ENCODE peak calls at places on chromosomes 7 and 10, in nine cellular contexts. One of them, this sample, is unnamed.

GRCh38 chr10:110632591-110633215 is 11.4 kb upstream of the RBM20 start:
- DNase-seq in GDM1: no peak
- DNase-seq in MM.1S: no peak
- DNase-seq in tibial artery: no peak
- DNase-seq in C1 segment of cervical spinal cord: no peak
- DNase-seq in midbrain: no peak
- DNase-seq in T-helper 17 cell: no peak
- DNase-seq in activated B cell treated with CpG ODN at 0.5 μM for 24 hours: no peak
- DNase-seq in astrocyte of the spinal cord: no peak
- DNase-seq in this sample: no peak

GRCh38 chr7:75962607-75963382 is 31.6 kb downstream of the TMEM120A start:
- DNase-seq in midbrain: no peak
- DNase-seq in activated B cell treated with CpG ODN at 0.5 μM for 24 hours: no peak
- DNase-seq in MM.1S: no peak
- DNase-seq in tibial artery: peak
- DNase-seq in T-helper 17 cell: no peak
- DNase-seq in astrocyte of the spinal cord: peak
- DNase-seq in GDM1: no peak
- DNase-seq in C1 segment of cervical spinal cord: no peak
- DNase-seq in this sample: no peak

GRCh38 chr7:106182904-106183303 is 70.8 kb upstream of the SYPL1 start:
- DNase-seq in C1 segment of cervical spinal cord: no peak
- DNase-seq in activated B cell treated with CpG ODN at 0.5 μM for 24 hours: no peak
- DNase-seq in GDM1: no peak
- DNase-seq in tibial artery: no peak
- DNase-seq in MM.1S: no peak
- DNase-seq in midbrain: no peak
- DNase-seq in T-helper 17 cell: no peak
- DNase-seq in astrocyte of the spinal cord: no peak
- DNase-seq in this sample: no peak

GRCh38 chr7:41702635-41703371 is at the start of gene INHBA:
- DNase-seq in C1 segment of cervical spinal cord: no peak
- DNase-seq in T-helper 17 cell: no peak
- DNase-seq in midbrain: no peak
- DNase-seq in GDM1: no peak
- DNase-seq in activated B cell treated with CpG ODN at 0.5 μM for 24 hours: no peak
- DNase-seq in MM.1S: no peak
- DNase-seq in tibial artery: no peak
- DNase-seq in astrocyte of the spinal cord: peak
- DNase-seq in this sample: no peak

GRCh38 chr10:51815723-51816122 is 116.3 kb upstream of the CSTF2T start:
- DNase-seq in T-helper 17 cell: no peak
- DNase-seq in activated B cell treated with CpG ODN at 0.5 μM for 24 hours: no peak
- DNase-seq in tibial artery: no peak
- DNase-seq in C1 segment of cervical spinal cord: no peak
- DNase-seq in GDM1: no peak
- DNase-seq in midbrain: peak
- DNase-seq in MM.1S: no peak
- DNase-seq in astrocyte of the spinal cord: no peak
- DNase-seq in this sample: no peak

GRCh38 chr10:131979821-131980270 is 1.9 kb downstream of the BNIP3 start:
- DNase-seq in tibial artery: peak
- DNase-seq in MM.1S: no peak
- DNase-seq in C1 segment of cervical spinal cord: no peak
- DNase-seq in midbrain: no peak
- DNase-seq in astrocyte of the spinal cord: peak
- DNase-seq in activated B cell treated with CpG ODN at 0.5 μM for 24 hours: no peak
- DNase-seq in GDM1: no peak
- DNase-seq in T-helper 17 cell: no peak
- DNase-seq in this sample: no peak

GRCh38 chr10:35635576-35635975 is 6.5 kb downstream of the FZD8 start:
- DNase-seq in astrocyte of the spinal cord: peak
- DNase-seq in MM.1S: peak
- DNase-seq in midbrain: peak
- DNase-seq in tibial artery: no peak
- DNase-seq in T-helper 17 cell: no peak
- DNase-seq in activated B cell treated with CpG ODN at 0.5 μM for 24 hours: no peak
- DNase-seq in C1 segment of cervical spinal cord: no peak
- DNase-seq in GDM1: peak
- DNase-seq in this sample: peak

GRCh38 chr10:127694580-127695193 is 42.3 kb upstream of the FOXI2 start:
- DNase-seq in midbrain: no peak
- DNase-seq in astrocyte of the spinal cord: no peak
- DNase-seq in MM.1S: peak
- DNase-seq in C1 segment of cervical spinal cord: no peak
- DNase-seq in tibial artery: no peak
- DNase-seq in GDM1: peak
- DNase-seq in activated B cell treated with CpG ODN at 0.5 μM for 24 hours: no peak
- DNase-seq in T-helper 17 cell: no peak
- DNase-seq in this sample: peak

GRCh38 chr7:118179191-118179590 is 4.8 kb upstream of the LSM8 start:
- DNase-seq in GDM1: no peak
- DNase-seq in astrocyte of the spinal cord: no peak
- DNase-seq in tibial artery: no peak
- DNase-seq in MM.1S: no peak
- DNase-seq in activated B cell treated with CpG ODN at 0.5 μM for 24 hours: no peak
- DNase-seq in C1 segment of cervical spinal cord: no peak
- DNase-seq in T-helper 17 cell: no peak
- DNase-seq in midbrain: no peak
- DNase-seq in this sample: no peak

GRCh38 chr10:26217396-26218105 is 977 bp downstream of the GAD2 start:
- DNase-seq in T-helper 17 cell: no peak
- DNase-seq in GDM1: no peak
- DNase-seq in MM.1S: no peak
- DNase-seq in activated B cell treated with CpG ODN at 0.5 μM for 24 hours: no peak
- DNase-seq in midbrain: no peak
- DNase-seq in astrocyte of the spinal cord: no peak
- DNase-seq in C1 segment of cervical spinal cord: no peak
- DNase-seq in tibial artery: no peak
- DNase-seq in this sample: no peak

GRCh38 chr10:131532745-131533341 is 221.3 kb upstream of the TCERG1L start:
- DNase-seq in tibial artery: no peak
- DNase-seq in astrocyte of the spinal cord: no peak
- DNase-seq in C1 segment of cervical spinal cord: no peak
- DNase-seq in GDM1: no peak
- DNase-seq in T-helper 17 cell: no peak
- DNase-seq in midbrain: no peak
- DNase-seq in MM.1S: no peak
- DNase-seq in activated B cell treated with CpG ODN at 0.5 μM for 24 hours: no peak
- DNase-seq in this sample: no peak

GRCh38 chr10:86333813-86334514 is 32.6 kb downstream of the GRID1 start:
- DNase-seq in activated B cell treated with CpG ODN at 0.5 μM for 24 hours: no peak
- DNase-seq in MM.1S: no peak
- DNase-seq in tibial artery: no peak
- DNase-seq in GDM1: no peak
- DNase-seq in midbrain: no peak
- DNase-seq in astrocyte of the spinal cord: no peak
- DNase-seq in T-helper 17 cell: no peak
- DNase-seq in C1 segment of cervical spinal cord: no peak
- DNase-seq in this sample: no peak

GRCh38 chr7:133300811-133301210 is 47.9 kb downstream of the EXOC4 start:
- DNase-seq in MM.1S: no peak
- DNase-seq in T-helper 17 cell: no peak
- DNase-seq in astrocyte of the spinal cord: no peak
- DNase-seq in tibial artery: no peak
- DNase-seq in activated B cell treated with CpG ODN at 0.5 μM for 24 hours: no peak
- DNase-seq in C1 segment of cervical spinal cord: no peak
- DNase-seq in midbrain: no peak
- DNase-seq in GDM1: no peak
- DNase-seq in this sample: no peak

GRCh38 chr10:71124921-71125748 is 87.2 kb upstream of the UNC5B start:
- DNase-seq in midbrain: no peak
- DNase-seq in GDM1: no peak
- DNase-seq in tibial artery: no peak
- DNase-seq in activated B cell treated with CpG ODN at 0.5 μM for 24 hours: no peak
- DNase-seq in C1 segment of cervical spinal cord: no peak
- DNase-seq in astrocyte of the spinal cord: no peak
- DNase-seq in MM.1S: no peak
- DNase-seq in T-helper 17 cell: no peak
- DNase-seq in this sample: no peak

GRCh38 chr10:48692748-48693147 is 8.1 kb downstream of the WDFY4 start:
- DNase-seq in T-helper 17 cell: no peak
- DNase-seq in activated B cell treated with CpG ODN at 0.5 μM for 24 hours: no peak
- DNase-seq in astrocyte of the spinal cord: no peak
- DNase-seq in MM.1S: no peak
- DNase-seq in tibial artery: no peak
- DNase-seq in midbrain: no peak
- DNase-seq in GDM1: no peak
- DNase-seq in C1 segment of cervical spinal cord: no peak
- DNase-seq in this sample: no peak

GRCh38 chr10:133611079-133611478 is 15.5 kb downstream of the FRG2B start:
- DNase-seq in MM.1S: no peak
- DNase-seq in C1 segment of cervical spinal cord: no peak
- DNase-seq in T-helper 17 cell: no peak
- DNase-seq in midbrain: no peak
- DNase-seq in astrocyte of the spinal cord: no peak
- DNase-seq in tibial artery: no peak
- DNase-seq in GDM1: no peak
- DNase-seq in activated B cell treated with CpG ODN at 0.5 μM for 24 hours: no peak
- DNase-seq in this sample: no peak

GRCh38 chr7:50356945-50357268 is 52.4 kb downstream of the IKZF1 start:
- DNase-seq in T-helper 17 cell: no peak
- DNase-seq in midbrain: no peak
- DNase-seq in astrocyte of the spinal cord: no peak
- DNase-seq in activated B cell treated with CpG ODN at 0.5 μM for 24 hours: no peak
- DNase-seq in MM.1S: no peak
- DNase-seq in C1 segment of cervical spinal cord: no peak
- DNase-seq in GDM1: no peak
- DNase-seq in tibial artery: no peak
- DNase-seq in this sample: no peak

GRCh38 chr10:88949912-88950664 is 2.5 kb downstream of the ACTA2 start:
- DNase-seq in MM.1S: no peak
- DNase-seq in GDM1: no peak
- DNase-seq in tibial artery: no peak
- DNase-seq in C1 segment of cervical spinal cord: no peak
- DNase-seq in activated B cell treated with CpG ODN at 0.5 μM for 24 hours: no peak
- DNase-seq in midbrain: no peak
- DNase-seq in astrocyte of the spinal cord: peak
- DNase-seq in T-helper 17 cell: no peak
- DNase-seq in this sample: no peak

GRCh38 chr7:121109145-121109544 is 120.6 kb downstream of the CPED1 start:
- DNase-seq in GDM1: no peak
- DNase-seq in C1 segment of cervical spinal cord: no peak
- DNase-seq in T-helper 17 cell: no peak
- DNase-seq in midbrain: no peak
- DNase-seq in astrocyte of the spinal cord: no peak
- DNase-seq in MM.1S: no peak
- DNase-seq in activated B cell treated with CpG ODN at 0.5 μM for 24 hours: no peak
- DNase-seq in tibial artery: no peak
- DNase-seq in this sample: no peak

GRCh38 chr7:5630670-5631069 is 150.8 kb downstream of the RNF216 start:
- DNase-seq in midbrain: no peak
- DNase-seq in C1 segment of cervical spinal cord: no peak
- DNase-seq in MM.1S: no peak
- DNase-seq in tibial artery: no peak
- DNase-seq in GDM1: no peak
- DNase-seq in astrocyte of the spinal cord: no peak
- DNase-seq in activated B cell treated with CpG ODN at 0.5 μM for 24 hours: no peak
- DNase-seq in T-helper 17 cell: no peak
- DNase-seq in this sample: no peak

GRCh38 chr10:49187950-49188761 is at the start of gene TMEM273:
- DNase-seq in GDM1: peak
- DNase-seq in astrocyte of the spinal cord: peak
- DNase-seq in midbrain: peak
- DNase-seq in tibial artery: peak
- DNase-seq in C1 segment of cervical spinal cord: peak
- DNase-seq in MM.1S: peak
- DNase-seq in T-helper 17 cell: no peak
- DNase-seq in activated B cell treated with CpG ODN at 0.5 μM for 24 hours: no peak
- DNase-seq in this sample: no peak

GRCh38 chr7:70923086-70923845 is 208.7 kb upstream of the GALNT17 start:
- DNase-seq in midbrain: no peak
- DNase-seq in tibial artery: no peak
- DNase-seq in activated B cell treated with CpG ODN at 0.5 μM for 24 hours: no peak
- DNase-seq in GDM1: no peak
- DNase-seq in MM.1S: no peak
- DNase-seq in T-helper 17 cell: no peak
- DNase-seq in C1 segment of cervical spinal cord: no peak
- DNase-seq in astrocyte of the spinal cord: no peak
- DNase-seq in this sample: no peak

GRCh38 chr10:128337860-128338378 is 211.7 kb upstream of the MKI67 start:
- DNase-seq in MM.1S: no peak
- DNase-seq in T-helper 17 cell: no peak
- DNase-seq in midbrain: no peak
- DNase-seq in astrocyte of the spinal cord: no peak
- DNase-seq in GDM1: no peak
- DNase-seq in tibial artery: peak
- DNase-seq in activated B cell treated with CpG ODN at 0.5 μM for 24 hours: no peak
- DNase-seq in C1 segment of cervical spinal cord: no peak
- DNase-seq in this sample: no peak

GRCh38 chr7:70893422-70893821 is 238.5 kb upstream of the GALNT17 start:
- DNase-seq in GDM1: no peak
- DNase-seq in T-helper 17 cell: no peak
- DNase-seq in midbrain: no peak
- DNase-seq in tibial artery: no peak
- DNase-seq in activated B cell treated with CpG ODN at 0.5 μM for 24 hours: no peak
- DNase-seq in C1 segment of cervical spinal cord: no peak
- DNase-seq in astrocyte of the spinal cord: no peak
- DNase-seq in MM.1S: no peak
- DNase-seq in this sample: no peak

GRCh38 chr7:151062399-151063211 is 3.2 kb downstream of the SLC4A2 start:
- DNase-seq in tibial artery: no peak
- DNase-seq in GDM1: no peak
- DNase-seq in astrocyte of the spinal cord: peak
- DNase-seq in activated B cell treated with CpG ODN at 0.5 μM for 24 hours: no peak
- DNase-seq in T-helper 17 cell: no peak
- DNase-seq in C1 segment of cervical spinal cord: no peak
- DNase-seq in midbrain: no peak
- DNase-seq in MM.1S: no peak
- DNase-seq in this sample: no peak

GRCh38 chr7:129615018-129615417 is 3.5 kb downstream of the NRF1 start:
- DNase-seq in MM.1S: peak
- DNase-seq in T-helper 17 cell: no peak
- DNase-seq in C1 segment of cervical spinal cord: no peak
- DNase-seq in midbrain: no peak
- DNase-seq in tibial artery: no peak
- DNase-seq in astrocyte of the spinal cord: no peak
- DNase-seq in activated B cell treated with CpG ODN at 0.5 μM for 24 hours: no peak
- DNase-seq in GDM1: peak
- DNase-seq in this sample: no peak

GRCh38 chr10:34031410-34031809 is 696.9 kb upstream of the NRP1 start:
- DNase-seq in C1 segment of cervical spinal cord: no peak
- DNase-seq in T-helper 17 cell: no peak
- DNase-seq in midbrain: no peak
- DNase-seq in tibial artery: peak
- DNase-seq in astrocyte of the spinal cord: peak
- DNase-seq in MM.1S: no peak
- DNase-seq in GDM1: no peak
- DNase-seq in activated B cell treated with CpG ODN at 0.5 μM for 24 hours: no peak
- DNase-seq in this sample: no peak

GRCh38 chr10:18455086-18455884 is 196.1 kb downstream of the NSUN6 start:
- DNase-seq in tibial artery: no peak
- DNase-seq in T-helper 17 cell: no peak
- DNase-seq in activated B cell treated with CpG ODN at 0.5 μM for 24 hours: no peak
- DNase-seq in C1 segment of cervical spinal cord: no peak
- DNase-seq in midbrain: no peak
- DNase-seq in GDM1: no peak
- DNase-seq in astrocyte of the spinal cord: no peak
- DNase-seq in MM.1S: no peak
- DNase-seq in this sample: no peak

GRCh38 chr10:71899665-71900412 is 48.8 kb upstream of the PSAP start:
- DNase-seq in T-helper 17 cell: no peak
- DNase-seq in activated B cell treated with CpG ODN at 0.5 μM for 24 hours: no peak
- DNase-seq in MM.1S: no peak
- DNase-seq in GDM1: no peak
- DNase-seq in midbrain: no peak
- DNase-seq in C1 segment of cervical spinal cord: no peak
- DNase-seq in astrocyte of the spinal cord: no peak
- DNase-seq in tibial artery: no peak
- DNase-seq in this sample: no peak

GRCh38 chr7:149317986-149318672 is 56.1 kb downstream of the ZNF783 start:
- DNase-seq in tibial artery: no peak
- DNase-seq in T-helper 17 cell: no peak
- DNase-seq in GDM1: no peak
- DNase-seq in C1 segment of cervical spinal cord: no peak
- DNase-seq in midbrain: no peak
- DNase-seq in activated B cell treated with CpG ODN at 0.5 μM for 24 hours: no peak
- DNase-seq in astrocyte of the spinal cord: no peak
- DNase-seq in MM.1S: no peak
- DNase-seq in this sample: no peak

GRCh38 chr10:117968354-117969182 is 78.2 kb downstream of the RAB11FIP2 start:
- DNase-seq in GDM1: no peak
- DNase-seq in astrocyte of the spinal cord: no peak
- DNase-seq in tibial artery: no peak
- DNase-seq in MM.1S: no peak
- DNase-seq in C1 segment of cervical spinal cord: no peak
- DNase-seq in T-helper 17 cell: no peak
- DNase-seq in activated B cell treated with CpG ODN at 0.5 μM for 24 hours: no peak
- DNase-seq in midbrain: no peak
- DNase-seq in this sample: no peak